ENCODE peak calls at places on chromosomes 7 and 10, in four cellular contexts. J is CD8-positive, alpha-beta T cell; C is CD4-positive, alpha-beta T cell; T is heart right ventricle. Y is an unnamed sample.

GRCh38 chr7:151275813-151276577 is 27.5 kb upstream of the SMARCD3 start:
- DNase-seq in J (peak), C (no peak), T (no peak), Y (no peak)

GRCh38 chr7:14851610-14852009 is 50.9 kb downstream of the DGKB start:
- DNase-seq in J (no peak), C (no peak), T (no peak), Y (no peak)

GRCh38 chr10:3472705-3473078 is 300.1 kb upstream of the PITRM1 start:
- DNase-seq in J (no peak), C (no peak), T (no peak), Y (no peak)

GRCh38 chr7:157434231-157434630 is 97.4 kb downstream of the DNAJB6 start:
- DNase-seq in J (no peak), C (no peak), T (no peak), Y (no peak)

GRCh38 chr7:42002654-42003053 is 234.4 kb downstream of the GLI3 start:
- DNase-seq in J (no peak), C (no peak), T (no peak), Y (no peak)

GRCh38 chr7:134513169-134513752 is 14.1 kb upstream of the AKR1B10 start:
- DNase-seq in J (peak), C (no peak), T (peak), Y (no peak)

GRCh38 chr10:12947741-12948140 is 53.8 kb downstream of the CCDC3 start:
- DNase-seq in J (no peak), C (no peak), T (no peak), Y (no peak)

GRCh38 chr7:27605689-27606269 is 56.9 kb downstream of the HIBADH start:
- DNase-seq in J (no peak), C (no peak), T (no peak), Y (no peak)

GRCh38 chr7:29091121-29091601 is 55.2 kb downstream of the CPVL start:
- DNase-seq in J (no peak), C (no peak), T (peak), Y (no peak)

GRCh38 chr7:100632951-100633717 is 8.2 kb downstream of the TFR2 start:
- DNase-seq in J (peak), C (peak), T (peak), Y (no peak)
- TF ChIP-seq CTCF in J (peak), C (peak), T (peak), Y (no peak)

GRCh38 chr7:45391618-45392451 is 182.3 kb upstream of the ADCY1 start:
- DNase-seq in J (no peak), C (no peak), T (no peak), Y (no peak)
- TF ChIP-seq CTCF in J (no peak), C (no peak), T (no peak), Y (no peak)

GRCh38 chr10:8463853-8464252 is 409.4 kb downstream of the GATA3 start:
- DNase-seq in J (no peak), C (no peak), T (peak), Y (no peak)
- TF ChIP-seq CTCF in J (no peak), C (no peak), T (no peak), Y (no peak)

GRCh38 chr10:91756286-91756685 is 41.9 kb upstream of the TNKS2 start:
- DNase-seq in J (no peak), C (no peak), T (no peak), Y (no peak)

GRCh38 chr10:91759581-91759986 is 38.6 kb upstream of the TNKS2 start:
- DNase-seq in J (no peak), C (no peak), T (no peak), Y (no peak)

GRCh38 chr10:91762878-91763277 is 35.3 kb upstream of the TNKS2 start:
- DNase-seq in J (no peak), C (no peak), T (no peak), Y (no peak)

GRCh38 chr10:91758303-91759146 is 39.7 kb upstream of the TNKS2 start:
- DNase-seq in J (no peak), C (no peak), T (no peak), Y (no peak)
- TF ChIP-seq CTCF in J (peak), C (peak), T (peak), Y (no peak)

GRCh38 chr10:15216700-15217099 is 48.2 kb upstream of the NMT2 start:
- DNase-seq in J (no peak), C (no peak), T (no peak), Y (no peak)

GRCh38 chr10:15223174-15223573 is 54.7 kb upstream of the NMT2 start:
- DNase-seq in J (no peak), C (no peak), T (no peak), Y (no peak)

GRCh38 chr10:15222511-15222910 is 54.0 kb upstream of the NMT2 start:
- DNase-seq in J (no peak), C (no peak), T (no peak), Y (no peak)

GRCh38 chr10:15224948-15225347 is 56.5 kb upstream of the NMT2 start:
- DNase-seq in J (no peak), C (no peak), T (no peak), Y (no peak)

GRCh38 chr10:15220426-15220825 is 51.9 kb upstream of the NMT2 start:
- DNase-seq in J (no peak), C (no peak), T (no peak), Y (no peak)
- TF ChIP-seq CTCF in J (no peak), C (no peak), T (no peak), Y (no peak)

Y was measured in omental fat pad.